ENCODE peak calls at places on chromosomes 12 and 14, in eight cellular contexts. T, W, D, O, H, C, R and Q are unnamed samples.

GRCh38 chr12:21697829-21698630 is 40.4 kb upstream of the LDHB start:
- DNase-seq in T (peak), W (no peak), D (peak), O (peak), H (peak), C (no peak), R (peak), Q (no peak)

GRCh38 chr14:52363969-52364368 is 49.9 kb downstream of the PTGER2 start:
- DNase-seq in T (no peak), W (no peak), D (no peak), O (no peak), H (no peak), C (no peak), R (no peak), Q (no peak)

GRCh38 chr12:30501718-30502117 is 194.0 kb downstream of the IPO8 start:
- DNase-seq in T (no peak), W (no peak), D (no peak), O (no peak), H (no peak), C (no peak), R (no peak), Q (no peak)

GRCh38 chr12:50740307-50740706 is 23.6 kb upstream of the ATF1 start:
- DNase-seq in T (peak), W (no peak), D (no peak), O (no peak), H (peak), C (no peak), R (no peak), Q (no peak)

GRCh38 chr12:77615331-77615730 is 215.4 kb upstream of the NAV3 start:
- DNase-seq in T (peak), W (no peak), D (no peak), O (peak), H (peak), C (no peak), R (no peak), Q (no peak)

GRCh38 chr14:90381999-90382451 is 14.8 kb upstream of the CALM1 start:
- DNase-seq in T (no peak), W (no peak), D (peak), O (no peak), H (no peak), C (peak), R (no peak), Q (no peak)

GRCh38 chr12:40010899-40011774 is 94.7 kb downstream of the SLC2A13 start:
- DNase-seq in T (peak), W (peak), D (peak), O (peak), H (peak), C (peak), R (peak), Q (peak)

GRCh38 chr12:131795688-131796410 is 32.3 kb upstream of the MMP17 start:
- DNase-seq in T (no peak), W (no peak), D (no peak), O (no peak), H (no peak), C (no peak), R (no peak), Q (peak)

GRCh38 chr12:103580026-103580425 is 7.0 kb upstream of the STAB2 start:
- DNase-seq in T (no peak), W (no peak), D (no peak), O (no peak), H (peak), C (no peak), R (no peak), Q (no peak)

GRCh38 chr14:97832734-97833133 is 1035.6 kb downstream of the VRK1 start:
- DNase-seq in T (no peak), W (no peak), D (no peak), O (no peak), H (no peak), C (no peak), R (no peak), Q (peak)

GRCh38 chr14:105581551-105582341 is 55.4 kb downstream of the TMEM121 start:
- DNase-seq in T (no peak), W (no peak), D (no peak), O (no peak), H (no peak), C (no peak), R (no peak), Q (peak)

GRCh38 chr12:104422441-104422840 is 34.3 kb upstream of the CHST11 start:
- DNase-seq in T (no peak), W (no peak), D (no peak), O (peak), H (no peak), C (no peak), R (no peak), Q (no peak)